ENCODE peak calls at places on chromosome 18, in six cellular contexts. A is neural progenitor cell, B is SK-N-SH, G is hepatocyte, Q is OCI-LY7, T is MM.1S. O is an unnamed sample.

GRCh38 chr18:48845174-48845573 is 105.6 kb downstream of the SMAD7 start:
- DNase-seq in G (no peak), Q (no peak), B (no peak), A (no peak), T (no peak), O (no peak)

GRCh38 chr18:35688757-35689156 is 107.2 kb downstream of the GALNT1 start:
- DNase-seq in T (peak), A (no peak), Q (no peak), B (no peak), G (no peak), O (no peak)

GRCh38 chr18:48889981-48890735 is 60.6 kb downstream of the SMAD7 start:
- DNase-seq in Q (no peak), B (no peak), A (no peak), G (no peak), T (no peak), O (no peak)

GRCh38 chr18:5890606-5891360 is 4.5 kb downstream of the TMEM200C start:
- DNase-seq in T (peak), G (peak), A (peak), B (peak), Q (no peak), O (peak)

GRCh38 chr18:48227206-48227605 is 182.0 kb downstream of the ZBTB7C start:
- DNase-seq in B (no peak), A (no peak), Q (no peak), G (no peak), T (peak), O (no peak)

GRCh38 chr18:8858888-8859511 is 153.6 kb downstream of the MTCL1 start:
- DNase-seq in A (no peak), T (no peak), Q (no peak), B (no peak), G (peak), O (no peak)

GRCh38 chr18:72697706-72698105 is 153.6 kb upstream of the CBLN2 start:
- DNase-seq in T (no peak), B (no peak), G (no peak), Q (no peak), A (no peak), O (peak)

GRCh38 chr18:25289040-25289631 is 62.8 kb downstream of the ZNF521 start:
- DNase-seq in B (no peak), Q (no peak), T (no peak), G (peak), A (no peak), O (no peak)

GRCh38 chr18:79853993-79854364 is 56.2 kb downstream of the KCNG2 start:
- DNase-seq in A (no peak), G (no peak), Q (no peak), T (no peak), B (no peak), O (no peak)

GRCh38 chr18:9209230-9209629 is 72.6 kb downstream of the ANKRD12 start:
- DNase-seq in Q (no peak), G (no peak), A (no peak), T (no peak), B (no peak), O (no peak)

GRCh38 chr18:41761329-41762028 is 193.6 kb upstream of the PIK3C3 start:
- DNase-seq in Q (no peak), T (no peak), G (peak), A (no peak), B (no peak), O (no peak)

GRCh38 chr18:49020621-49021021 is 69.9 kb upstream of the SMAD7 start:
- DNase-seq in B (no peak), G (peak), Q (no peak), T (no peak), A (no peak), O (no peak)

GRCh38 chr18:23053756-23054457 is 81.4 kb upstream of the CABLES1 start:
- DNase-seq in B (peak), A (peak), G (peak), Q (no peak), T (no peak), O (peak)

GRCh38 chr18:57768557-57769326 is 34.4 kb downstream of the ATP8B1 start:
- DNase-seq in Q (no peak), T (no peak), G (peak), A (no peak), B (no peak), O (no peak)

GRCh38 chr18:10297079-10297478 is 157.4 kb upstream of the APCDD1 start:
- DNase-seq in G (no peak), Q (peak), A (peak), B (no peak), T (no peak), O (no peak)

GRCh38 chr18:63545094-63545493 is 2.9 kb downstream of the SERPINB12 start:
- DNase-seq in B (no peak), A (no peak), T (no peak), G (no peak), Q (no peak), O (no peak)

GRCh38 chr18:10270160-10270571 is 184.3 kb upstream of the APCDD1 start:
- DNase-seq in T (no peak), G (no peak), A (no peak), B (no peak), Q (no peak), O (no peak)

GRCh38 chr18:23071285-23071684 is 64.0 kb upstream of the CABLES1 start:
- DNase-seq in B (no peak), Q (peak), T (peak), G (no peak), A (no peak), O (no peak)

GRCh38 chr18:23453657-23454011 is 547 bp downstream of the RIOK3 start:
- DNase-seq in A (no peak), G (peak), B (no peak), T (no peak), Q (peak), O (no peak)

GRCh38 chr18:45441110-45441842 is 174.0 kb upstream of the SLC14A2 start:
- DNase-seq in A (no peak), B (no peak), G (no peak), Q (no peak), T (no peak), O (peak)

DNA sequence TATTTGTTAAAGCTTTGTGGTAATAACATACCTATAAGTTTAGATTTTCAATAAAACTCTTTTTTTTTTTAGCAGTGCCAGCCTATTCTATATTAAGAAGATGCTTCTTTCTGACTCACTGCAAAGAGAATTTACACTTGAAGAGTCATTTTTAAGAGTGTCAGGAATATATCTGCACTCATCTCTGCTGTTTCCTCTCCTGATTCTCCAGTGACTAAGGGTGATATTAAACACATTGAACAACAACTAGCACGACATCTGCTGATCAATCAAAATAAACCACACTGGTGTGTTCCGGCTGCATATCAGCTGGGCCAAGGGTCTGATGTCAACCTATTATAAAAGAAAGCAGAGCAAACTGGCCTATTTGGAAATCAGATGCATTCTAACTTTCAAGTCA is 15.0 kb downstream of the RAB27B start:
- DNase-seq in Q (no peak), B (no peak), G (no peak), T (no peak), A (no peak), O (no peak)
- TF ChIP-seq EZH2phosphoT487 in Q (no peak), B (no peak), G (no peak), T (no peak), A (no peak), O (no peak)

GRCh38 chr18:655445-655844 is 2.0 kb upstream of the TYMS start:
- DNase-seq in A (no peak), Q (no peak), T (no peak), B (no peak), G (no peak), O (no peak)

GRCh38 chr18:659597-659996 is 2.1 kb downstream of the TYMS start:
- DNase-seq in G (no peak), Q (no peak), A (no peak), B (no peak), T (no peak), O (no peak)

GRCh38 chr18:657311-657997 is at the start of gene TYMS:
- DNase-seq in Q (peak), T (peak), B (peak), G (peak), A (peak), O (peak)

GRCh38 chr18:658947-659533 is 1.6 kb downstream of the TYMS start:
- DNase-seq in A (no peak), B (no peak), G (no peak), Q (no peak), T (peak), O (no peak)

GRCh38 chr18:657998-658946 is 819 bp downstream of the TYMS start:
- DNase-seq in B (peak), T (peak), G (peak), Q (peak), A (peak), O (peak)
- H3K27ac ChIP-seq in B (peak), T (peak), G (peak), Q (peak), A (peak), O (peak)

GRCh38 chr18:13543811-13544732 is 182.3 kb downstream of the FAM210A start:
- DNase-seq in T (no peak), A (no peak), G (no peak), Q (no peak), B (no peak), O (no peak)

GRCh38 chr18:13543144-13543543 is 183.2 kb downstream of the FAM210A start:
- DNase-seq in G (no peak), B (no peak), T (no peak), Q (no peak), A (no peak), O (no peak)

GRCh38 chr18:13541621-13542519 is 184.5 kb downstream of the FAM210A start:
- DNase-seq in B (no peak), G (peak), T (no peak), A (no peak), Q (no peak), O (no peak)

GRCh38 chr18:13540783-13541182 is 185.6 kb downstream of the FAM210A start:
- DNase-seq in T (no peak), B (no peak), A (no peak), G (no peak), Q (no peak), O (no peak)

GRCh38 chr18:13542520-13542847 is 183.9 kb downstream of the FAM210A start:
- DNase-seq in A (no peak), Q (no peak), T (no peak), B (no peak), G (peak), O (no peak)
- TF ChIP-seq CTCF in A (no peak), Q (no peak), T (no peak), B (no peak), G (no peak), O (no peak)

GRCh38 chr18:21774722-21775121 is 34.1 kb downstream of the MIB1 start:
- DNase-seq in G (no peak), B (no peak), T (no peak), A (no peak), Q (no peak), O (no peak)

GRCh38 chr18:21777814-21778213 is 37.2 kb downstream of the MIB1 start:
- DNase-seq in G (no peak), A (no peak), Q (no peak), B (no peak), T (peak), O (no peak)
- TF ChIP-seq EZH2phosphoT487 in G (no peak), A (no peak), Q (no peak), B (no peak), T (no peak), O (no peak)

DNA sequence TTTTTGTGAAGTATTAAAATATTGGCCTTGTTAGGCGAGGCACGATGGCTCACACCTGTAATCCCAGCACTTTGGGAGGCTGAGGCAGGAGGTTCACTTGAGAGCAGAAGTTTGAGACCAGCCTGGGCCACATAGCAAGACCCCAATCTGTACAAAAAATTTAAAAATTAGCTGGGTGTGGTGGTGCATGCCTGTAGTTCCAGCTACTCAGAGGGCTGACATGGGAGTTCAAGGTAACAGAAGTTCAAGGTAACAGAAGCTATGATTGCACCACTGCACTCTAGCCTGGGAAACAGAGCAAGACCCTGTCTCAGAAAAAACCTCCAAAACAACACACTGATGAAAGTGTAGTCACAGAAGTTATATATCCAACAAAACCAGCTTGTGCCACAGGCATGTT is 39.8 kb downstream of the IMPA2 start:
- DNase-seq in B (no peak), G (no peak), A (no peak), T (no peak), Q (no peak), O (no peak)
- H3K27ac ChIP-seq in B (no peak), G (no peak), A (no peak), T (no peak), Q (no peak), O (no peak)

O was measured in GM23338.